ENCODE peak calls at places on chromosomes 2 and 18, in five cellular contexts. A is GM20000, X is AG09319, Y is GM13977, U is uterus. V is an unnamed sample.

GRCh38 chr2:46653539-46653938 is 174.2 kb downstream of the TMEM247 start:
- DNase-seq in A (no peak), X (no peak), Y (no peak), U (no peak), V (no peak)

GRCh38 chr2:234608946-234609345 is 112.1 kb upstream of the ARL4C start:
- DNase-seq in A (no peak), X (no peak), Y (no peak), U (no peak), V (no peak)

GRCh38 chr18:32389868-32390267 is 80.8 kb downstream of the GAREM1 start:
- DNase-seq in A (no peak), X (no peak), Y (no peak), U (no peak), V (peak)

GRCh38 chr18:35049111-35050003 is 8.1 kb downstream of the MAPRE2 start:
- DNase-seq in A (no peak), X (no peak), Y (no peak), U (no peak), V (no peak)

GRCh38 chr18:79902075-79902474 is 49.4 kb downstream of the SLC66A2 start:
- DNase-seq in A (no peak), X (no peak), Y (no peak), U (peak), V (no peak)

GRCh38 chr18:8828300-8828699 is 122.9 kb downstream of the MTCL1 start:
- DNase-seq in A (no peak), X (no peak), Y (no peak), U (no peak), V (no peak)

GRCh38 chr2:215465246-215465645 is 29.4 kb upstream of the FN1 start:
- DNase-seq in A (no peak), X (no peak), Y (no peak), U (no peak), V (no peak)

GRCh38 chr2:71934595-71935263 is 212.9 kb downstream of the CYP26B1 start:
- DNase-seq in A (no peak), X (peak), Y (peak), U (peak), V (no peak)

GRCh38 chr2:159921752-159922404 is 123.9 kb upstream of the CD302 start:
- DNase-seq in A (peak), X (no peak), Y (peak), U (peak), V (peak)

GRCh38 chr2:41194235-41194634 is 742.3 kb upstream of the SLC8A1 start:
- DNase-seq in A (no peak), X (no peak), Y (no peak), U (no peak), V (no peak)

GRCh38 chr2:148546270-148546669 is 98.3 kb upstream of the EPC2 start:
- DNase-seq in A (no peak), X (no peak), Y (no peak), U (no peak), V (no peak)

GRCh38 chr18:36960038-36960437 is 131.1 kb downstream of the KIAA1328 start:
- DNase-seq in A (no peak), X (no peak), Y (no peak), U (no peak), V (no peak)

GRCh38 chr2:8602809-8603208 is 79.0 kb upstream of the ID2 start:
- DNase-seq in A (no peak), X (peak), Y (no peak), U (no peak), V (no peak)

GRCh38 chr18:48355526-48356115 is 53.6 kb downstream of the ZBTB7C start:
- DNase-seq in A (no peak), X (no peak), Y (no peak), U (no peak), V (no peak)

GRCh38 chr18:70371085-70371735 is 82.4 kb downstream of the SOCS6 start:
- DNase-seq in A (no peak), X (no peak), Y (no peak), U (no peak), V (no peak)

GRCh38 chr2:61906187-61906470 is 655 bp downstream of the COMMD1 start:
- DNase-seq in A (no peak), X (no peak), Y (no peak), U (no peak), V (no peak)

GRCh38 chr2:61911510-61911909 is 6.0 kb downstream of the COMMD1 start:
- DNase-seq in A (no peak), X (no peak), Y (no peak), U (no peak), V (no peak)

GRCh38 chr2:61905372-61906186 is at the start of gene COMMD1:
- DNase-seq in A (peak), X (no peak), Y (peak), U (peak), V (peak)

GRCh38 chr2:61910603-61911002 is 5.1 kb downstream of the COMMD1 start:
- DNase-seq in A (no peak), X (no peak), Y (no peak), U (no peak), V (no peak)
- TF ChIP-seq CTCF in A (no peak), X (peak), Y (peak), U (no peak), V (no peak)

DNA sequence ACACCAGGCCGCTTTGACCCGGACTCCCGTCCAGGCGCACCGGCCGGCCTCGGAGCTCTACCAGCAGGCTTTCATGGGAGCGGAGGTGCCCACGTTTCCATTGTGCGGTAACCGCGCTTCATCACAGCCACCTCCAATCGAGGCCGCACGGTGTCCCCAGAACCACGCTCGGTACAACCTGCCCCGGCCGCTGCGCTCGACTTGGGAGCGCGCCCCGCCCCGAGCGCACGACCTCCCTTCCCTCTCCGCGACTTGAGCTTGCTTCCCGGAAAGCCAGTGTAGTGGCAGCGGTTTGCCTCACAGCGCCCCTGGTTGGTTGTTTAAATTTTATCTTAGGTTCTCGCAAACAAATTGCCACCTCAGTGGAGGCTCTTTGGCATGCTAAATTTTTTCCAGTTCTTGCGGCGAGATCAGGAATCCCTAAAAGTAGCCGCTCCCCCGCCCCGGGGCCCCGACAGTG is 329 bp upstream of the CYP1B1 start:
- DNase-seq in A (peak), X (peak), Y (peak), U (peak), V (no peak)
- TF ChIP-seq CTCF in A (no peak), X (peak), Y (peak), U (no peak), V (no peak)

DNA sequence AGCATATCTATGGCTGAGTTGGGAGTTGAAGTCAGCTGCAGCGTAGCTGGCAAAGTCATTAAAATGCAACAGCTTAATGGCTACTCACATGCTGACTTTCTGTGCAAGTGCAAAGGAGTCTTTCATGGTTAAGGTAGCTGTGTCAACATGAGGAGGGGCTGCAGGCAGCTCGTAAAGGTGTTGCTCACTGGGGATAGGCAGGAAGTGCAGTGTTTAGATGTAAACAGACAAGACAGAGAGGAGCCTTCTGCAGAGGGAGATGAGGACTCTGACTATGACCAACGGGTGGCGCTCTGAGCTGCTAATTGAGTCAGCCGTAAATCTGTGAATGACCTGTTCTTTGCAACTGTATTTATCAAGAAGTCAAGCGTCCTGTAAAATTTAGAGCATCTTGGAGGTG is 22.3 kb upstream of the CAVIN2 start:
- DNase-seq in A (no peak), X (no peak), Y (peak), U (no peak), V (no peak)
- TF ChIP-seq CTCF in A (peak), X (peak), Y (peak), U (no peak), V (no peak)

GRCh38 chr2:212548459-212548815 is 9.8 kb upstream of the ERBB4 start:
- DNase-seq in A (no peak), X (no peak), Y (no peak), U (no peak), V (peak)
- TF ChIP-seq CTCF in A (no peak), X (peak), Y (peak), U (no peak), V (peak)

V was measured in pancreas.